ENCODE peak calls at places on chromosomes 3 and 15, in six cellular contexts. K is upper lobe of right lung, G is Peyer's patch, H is uterus, Y is A673, S is ovary. L is an unnamed sample. For H3K27me3, the result is how much of the 10 kb centered on the place peaks cover.

GRCh38 chr15:57861039-57861638 is 154.6 kb downstream of the POLR2M start:
- DNase-seq in H (no peak), K (no peak), S (no peak), G (no peak), Y (peak), L (peak)

GRCh38 chr15:98881526-98882517 is 125.8 kb downstream of the PGPEP1L start:
- DNase-seq in H (no peak), S (no peak), K (no peak), G (no peak), Y (peak), L (no peak)

GRCh38 chr3:9214599-9214998 is 34.8 kb downstream of the SRGAP3 start:
- DNase-seq in G (no peak), H (no peak), Y (no peak), K (no peak), S (no peak), L (peak)

GRCh38 chr3:142115927-142116668 is 33.2 kb downstream of the TFDP2 start:
- DNase-seq in K (no peak), Y (no peak), G (no peak), S (no peak), H (no peak), L (no peak)

GRCh38 chr3:52226229-52226817 is 878 bp upstream of the TLR9 start:
- DNase-seq in G (no peak), Y (no peak), H (no peak), K (peak), S (no peak), L (no peak)

GRCh38 chr3:57060089-57060829 is at the start of gene SPATA12:
- DNase-seq in Y (peak), G (peak), K (peak), S (peak), H (peak), L (peak)

GRCh38 chr3:123739754-123740153 is 144.4 kb downstream of the MYLK start:
- DNase-seq in H (no peak), Y (no peak), G (no peak), S (no peak), K (no peak), L (peak)

GRCh38 chr3:69866988-69867720 is 127.9 kb downstream of the MITF start:
- DNase-seq in H (no peak), S (no peak), K (no peak), Y (no peak), G (no peak), L (peak)

GRCh38 chr15:72420580-72420979 is 22.5 kb downstream of the TMEM202 start:
- DNase-seq in Y (no peak), H (no peak), G (no peak), S (no peak), K (no peak), L (no peak)

GRCh38 chr3:112611813-112612515 is 29.0 kb downstream of the CCDC80 start:
- DNase-seq in K (no peak), S (no peak), G (no peak), Y (no peak), H (peak), L (no peak)

GRCh38 chr3:52796411-52796810 is 1.8 kb downstream of the ITIH3 start:
- DNase-seq in G (no peak), Y (no peak), K (no peak), H (no peak), S (no peak), L (no peak)

GRCh38 chr3:29747991-29748390 is 467.1 kb downstream of the RBMS3 start:
- DNase-seq in Y (no peak), H (no peak), K (no peak), G (no peak), S (no peak), L (no peak)

GRCh38 chr3:28586325-28586724 is 237.7 kb upstream of the AZI2 start:
- DNase-seq in Y (no peak), K (no peak), S (no peak), H (no peak), G (no peak), L (no peak)

GRCh38 chr3:51709004-51709420 is 2.1 kb downstream of the GRM2 start:
- DNase-seq in H (peak), K (peak), Y (no peak), S (no peak), G (peak), L (no peak)

GRCh38 chr3:32968367-32969087 is 17.1 kb downstream of the CCR4 start:
- DNase-seq in K (no peak), Y (no peak), S (no peak), H (no peak), G (no peak), L (no peak)

GRCh38 chr3:184031187-184031792 is at the start of gene HTR3D:
- DNase-seq in S (no peak), Y (no peak), G (no peak), K (no peak), H (no peak), L (peak)

GRCh38 chr15:91109885-91110284 is 9.8 kb downstream of the SV2B start:
- DNase-seq in K (no peak), G (no peak), H (no peak), Y (no peak), S (no peak), L (no peak)

GRCh38 chr15:101188517-101189340 is 63.1 kb downstream of the CHSY1 start:
- DNase-seq in Y (no peak), H (no peak), S (peak), K (no peak), G (no peak), L (no peak)

GRCh38 chr15:73296621-73297353 is 72.0 kb downstream of the HCN4 start:
- DNase-seq in H (no peak), Y (no peak), S (no peak), G (no peak), K (no peak), L (no peak)

GRCh38 chr3:23796518-23796917 is 9.2 kb upstream of the UBE2E1 start:
- DNase-seq in H (no peak), K (no peak), Y (no peak), S (no peak), G (no peak), L (no peak)

GRCh38 chr3:23804441-23805227 is 1.1 kb upstream of the UBE2E1 start:
- DNase-seq in G (no peak), H (no peak), K (no peak), S (no peak), Y (no peak), L (no peak)

GRCh38 chr3:23797490-23797889 is 8.3 kb upstream of the UBE2E1 start:
- DNase-seq in S (no peak), G (no peak), Y (no peak), H (no peak), K (no peak), L (no peak)

GRCh38 chr3:23805228-23805880 is 401 bp upstream of the UBE2E1 start:
- DNase-seq in H (no peak), K (no peak), Y (no peak), S (no peak), G (no peak), L (no peak)

GRCh38 chr3:23800731-23801130 is 5.0 kb upstream of the UBE2E1 start:
- DNase-seq in S (no peak), Y (peak), K (no peak), G (no peak), H (no peak), L (no peak)
- TF ChIP-seq CTCF in S (no peak), Y (peak), K (peak), G (peak), H (peak), L (peak)

DNA sequence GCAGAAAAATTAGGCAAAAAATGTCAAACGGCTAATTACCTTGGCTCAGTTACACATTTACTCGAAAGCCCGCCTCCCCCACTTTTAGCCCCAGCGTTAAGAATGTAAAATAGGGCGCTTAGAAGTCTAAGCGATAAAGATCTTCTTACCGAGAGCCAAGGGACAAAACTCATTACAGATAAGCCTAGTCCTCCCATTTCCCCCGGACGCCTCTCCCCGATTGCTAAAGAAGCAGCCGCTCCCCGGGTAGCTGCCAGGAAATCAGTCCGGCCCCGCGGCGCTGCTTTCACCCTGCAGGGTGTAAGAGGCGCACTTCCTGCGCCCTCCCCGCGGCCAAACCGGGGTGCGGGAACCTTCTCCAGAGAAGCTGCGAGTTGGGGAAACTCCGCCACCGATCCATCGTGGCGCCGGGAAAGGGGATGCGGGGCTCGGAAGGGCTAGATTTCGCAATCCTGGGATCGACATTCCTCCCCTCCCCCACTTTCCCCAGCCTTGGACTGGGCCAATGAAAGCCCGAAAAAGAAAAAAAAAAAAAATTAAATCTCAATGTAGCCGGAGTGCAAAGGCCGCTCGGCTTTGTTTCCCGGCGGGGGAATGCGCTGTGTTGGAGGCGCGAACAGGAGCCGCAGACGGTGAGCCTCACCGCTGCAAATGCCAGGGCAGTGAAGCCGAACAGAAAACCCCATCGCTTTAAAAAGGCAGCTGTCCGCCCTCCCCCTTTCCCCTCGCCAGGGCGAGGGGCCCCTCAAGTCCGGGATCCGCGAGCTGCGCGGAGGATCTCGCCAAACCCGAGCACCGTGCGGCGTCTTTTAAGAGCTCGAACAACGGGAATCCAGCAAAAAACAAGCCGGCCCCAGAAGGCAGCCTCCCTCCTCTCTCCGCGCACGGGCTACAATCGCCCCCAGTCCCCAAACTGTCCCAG is 658 bp upstream of the PTPRG start:
- DNase-seq in H (peak), G (peak), S (peak), Y (peak), K (peak), L (peak)
- H3K27me3 ChIP-seq in H (under half), G (under half), S (under half), Y (under half), K (under half), L (under half)

DNA sequence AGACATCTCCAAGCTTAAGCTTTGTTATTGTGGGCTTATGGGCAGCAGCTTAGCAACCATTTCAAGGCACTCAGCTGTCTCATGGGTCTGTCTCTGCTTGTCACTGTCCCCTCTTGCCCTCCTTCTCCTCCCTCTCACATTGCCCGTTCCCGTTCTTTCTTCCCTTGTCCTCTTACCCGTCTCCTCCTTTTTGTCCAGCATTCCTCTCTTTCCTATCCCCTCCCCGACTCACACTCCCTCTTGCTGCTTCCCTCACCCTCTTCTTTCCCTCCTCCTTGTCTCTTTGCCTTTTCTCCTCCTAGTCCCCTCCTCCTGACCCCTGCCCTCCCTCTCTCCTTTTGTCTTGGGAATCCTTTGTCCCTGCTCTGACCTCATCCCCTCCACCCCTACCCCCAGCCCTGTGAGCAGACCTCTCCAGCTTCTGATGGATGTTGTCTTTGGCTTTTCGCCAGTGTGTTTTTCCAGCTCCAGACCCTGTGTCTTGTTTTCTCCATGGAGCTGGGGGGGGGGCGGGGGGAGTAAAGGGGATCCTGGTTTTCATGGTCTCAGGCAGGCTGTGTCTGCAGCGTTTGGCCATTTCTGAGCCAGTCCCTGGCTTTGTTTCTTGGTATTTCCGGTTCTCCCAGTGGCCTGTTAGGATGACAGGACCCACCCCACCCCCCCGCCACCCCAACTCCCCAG is 47.9 kb upstream of the TRAK1 start:
- DNase-seq in H (no peak), G (no peak), K (no peak), S (no peak), Y (no peak), L (peak)
- H3K4me3 ChIP-seq in H (no peak), G (no peak), K (no peak), S (no peak), Y (no peak), L (no peak)

GRCh38 chr15:48800811-48801460 is 9.9 kb downstream of the CEP152 start:
- DNase-seq in K (no peak), G (no peak), Y (peak), S (no peak), H (no peak), L (no peak)
- TF ChIP-seq CTCF in K (peak), G (peak), Y (peak), S (peak), H (peak), L (peak)

DNA sequence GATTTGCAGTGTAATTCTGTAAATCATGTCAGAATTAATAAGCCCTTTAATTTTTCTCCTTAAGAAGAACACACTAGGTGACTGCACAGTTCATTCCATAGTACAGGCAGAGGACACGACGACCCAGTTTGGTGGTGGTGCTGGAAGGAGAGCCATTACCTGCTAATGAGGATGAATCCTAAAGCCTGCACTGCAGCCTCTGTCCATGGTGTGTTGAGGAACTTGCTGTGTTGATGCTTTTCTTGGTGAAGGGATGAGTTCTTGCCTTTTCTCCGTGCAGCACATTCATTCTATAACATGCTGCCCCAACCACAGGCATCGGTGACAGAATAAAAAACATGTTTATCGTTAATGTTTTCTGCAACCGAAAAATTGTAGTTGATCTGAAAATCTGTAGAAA is 89.6 kb upstream of the VEPH1 start:
- DNase-seq in S (no peak), G (no peak), Y (no peak), K (no peak), H (no peak), L (no peak)
- H3K27me3 ChIP-seq in S (under half), G (under half), Y (under half), K (under half), H (under half), L (under half)

GRCh38 chr3:160403028-160403545 is 3.6 kb downstream of the SMC4 start:
- DNase-seq in Y (no peak), K (no peak), H (no peak), G (no peak), S (no peak), L (no peak)
- H3K4me3 ChIP-seq in Y (peak), K (peak), H (no peak), G (no peak), S (no peak), L (peak)

GRCh38 chr15:92668086-92668485 is 12.5 kb upstream of the FAM174B start:
- DNase-seq in H (no peak), G (no peak), K (no peak), S (no peak), Y (no peak), L (no peak)

GRCh38 chr15:92668620-92669019 is 13.0 kb upstream of the FAM174B start:
- DNase-seq in Y (no peak), K (no peak), H (no peak), S (no peak), G (no peak), L (no peak)

GRCh38 chr15:92667291-92667904 is 11.8 kb upstream of the FAM174B start:
- DNase-seq in S (peak), K (no peak), H (no peak), Y (no peak), G (peak), L (no peak)

GRCh38 chr15:92665100-92665555 is 9.6 kb upstream of the FAM174B start:
- DNase-seq in H (no peak), S (peak), G (no peak), K (no peak), Y (no peak), L (no peak)

GRCh38 chr15:92666780-92667179 is 11.2 kb upstream of the FAM174B start:
- DNase-seq in S (no peak), H (no peak), K (no peak), G (no peak), Y (no peak), L (no peak)
- TF ChIP-seq CTCF in S (no peak), H (no peak), K (no peak), G (no peak), Y (no peak), L (no peak)

GRCh38 chr3:14518432-14518802 is 21.7 kb downstream of the GRIP2 start:
- DNase-seq in H (no peak), G (peak), S (peak), Y (no peak), K (no peak), L (no peak)
- H3K27me3 ChIP-seq in H (under half), G (under half), S (under half), Y (under half), K (under half), L (under half)

GRCh38 chr15:56208185-56208584 is 35.5 kb downstream of the RFX7 start:
- DNase-seq in K (no peak), S (no peak), G (no peak), H (no peak), Y (no peak), L (no peak)
- H3K4me3 ChIP-seq in K (no peak), S (no peak), G (no peak), H (no peak), Y (no peak), L (no peak)

DNA sequence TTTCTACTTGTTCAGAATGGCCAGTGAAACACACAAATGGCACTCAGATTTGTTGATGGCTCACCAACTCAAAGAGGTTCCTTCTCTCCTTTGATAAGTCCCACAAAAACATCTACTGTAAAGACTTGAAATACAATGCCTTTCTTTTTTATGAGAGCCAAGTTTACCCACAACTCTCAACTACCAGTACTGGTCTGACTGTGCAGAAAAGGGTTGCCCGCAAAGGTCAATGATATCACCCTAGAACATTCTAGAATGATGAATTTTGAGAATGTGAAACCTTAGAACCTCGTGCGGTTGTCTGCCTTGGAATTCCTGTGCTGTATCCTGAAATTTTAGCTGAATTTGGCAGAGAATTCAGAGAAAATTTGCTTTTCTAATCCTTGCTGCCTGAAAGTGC is 19.1 kb upstream of the PPP4R2 start:
- DNase-seq in G (no peak), S (no peak), K (no peak), Y (no peak), H (no peak), L (no peak)
- TF ChIP-seq CTCF in G (no peak), S (no peak), K (peak), Y (no peak), H (no peak), L (no peak)